ENCODE peak calls at places on chromosomes 11 and 22, in ten cellular contexts. U is CD4-positive, CD25-positive, alpha-beta regulatory T cell; Z is HAP-1; N is cardiac fibroblast; A is IMR-90; G is uterus; P is kidney; I is lower lobe of right lung; J is astrocyte; F is GM12865. Y is an unnamed sample.
A peak's percentile ranks its signal among the peaks of the same experiment; 100 is the strongest.

GRCh38 chr11:70297341-70297740 is 26.9 kb downstream of the PPFIA1 start:
- DNase-seq in Z (no peak), I (no peak), N (no peak), G (no peak), A (peak; percentile 40), F (no peak), P (no peak), J (peak; percentile 50), U (no peak), Y (no peak)

GRCh38 chr22:31082606-31083376 is 1.7 kb downstream of the SMTN start:
- DNase-seq in Z (peak; percentile 86), P (peak; percentile 87), F (peak; percentile 41), U (peak; percentile 61), G (peak; percentile 89), N (peak; percentile 79), I (no peak), A (peak; percentile 64), J (no peak), Y (peak; percentile 76)

GRCh38 chr11:113370634-113371033 is 16.9 kb upstream of the ANKK1 start:
- DNase-seq in I (no peak), J (no peak), N (no peak), A (no peak), U (no peak), P (no peak), G (no peak), F (no peak), Z (no peak), Y (no peak)

GRCh38 chr22:37431811-37432707 is 4.8 kb upstream of the ELFN2 start:
- DNase-seq in Z (peak; percentile 77), G (no peak), I (no peak), P (no peak), F (peak; percentile 23), A (peak; percentile 99), U (peak; percentile 56), N (peak; percentile 96), J (peak; percentile 99), Y (no peak)

GRCh38 chr11:111001986-111002616 is 243.4 kb upstream of the POU2AF2 start:
- DNase-seq in G (no peak), U (no peak), I (no peak), N (peak; percentile 82), A (peak; percentile 95), F (no peak), J (peak; percentile 88), Z (no peak), P (no peak), Y (no peak)

GRCh38 chr22:24540470-24540869 is 14.5 kb downstream of the GUCD1 start:
- DNase-seq in P (no peak), Z (no peak), I (no peak), G (no peak), A (no peak), N (no peak), F (no peak), U (no peak), J (no peak), Y (no peak)

GRCh38 chr11:62791501-62792192 is at the start of gene TMEM223:
- DNase-seq in I (peak; percentile 93), Z (peak; percentile 93), J (peak; percentile 49), U (peak; percentile 92), F (peak; percentile 88), P (peak; percentile 95), A (peak; percentile 72), G (peak; percentile 82), N (peak; percentile 85), Y (peak; percentile 63)

GRCh38 chr11:64590763-64591221 is at the start of gene SLC22A12:
- DNase-seq in U (no peak), I (peak; percentile 22), F (no peak), J (no peak), G (no peak), Z (no peak), N (no peak), P (peak; percentile 57), A (no peak), Y (no peak)

GRCh38 chr11:110951041-110951440 is 238.8 kb upstream of the ARHGAP20 start:
- DNase-seq in F (no peak), P (no peak), Z (no peak), A (no peak), U (no peak), I (no peak), G (no peak), J (no peak), N (no peak), Y (no peak)

GRCh38 chr11:66081505-66081904 is 11.4 kb downstream of the PACS1 start:
- DNase-seq in I (peak; percentile 83), U (peak; percentile 95), N (peak; percentile 38), G (no peak), F (peak; percentile 87), A (no peak), P (no peak), J (peak; percentile 33), Z (no peak), Y (peak; percentile 85)

GRCh38 chr11:78432058-78432515 is 14.5 kb upstream of the GAB2 start:
- DNase-seq in F (no peak), N (peak; percentile 40), G (peak; percentile 55), P (no peak), I (no peak), U (peak; percentile 37), A (no peak), J (no peak), Z (peak; percentile 54), Y (no peak)

GRCh38 chr11:46006418-46007070 is 84.1 kb downstream of the LARGE2 start:
- DNase-seq in U (peak; percentile 79), A (peak; percentile 84), I (no peak), G (peak; percentile 26), Z (peak; percentile 55), F (peak; percentile 77), P (no peak), N (peak; percentile 84), J (peak; percentile 49), Y (peak; percentile 74)

GRCh38 chr11:57819272-57819979 is 57.8 kb downstream of the CTNND1 start:
- DNase-seq in Z (no peak), G (no peak), P (no peak), U (no peak), N (no peak), J (no peak), A (no peak), F (no peak), I (no peak), Y (no peak)

GRCh38 chr11:11533751-11534150 is 88.1 kb downstream of the GALNT18 start:
- DNase-seq in N (no peak), U (no peak), F (no peak), A (no peak), Z (no peak), G (no peak), I (no peak), P (no peak), J (no peak), Y (no peak)

GRCh38 chr22:22955866-22956535 is 68.4 kb downstream of the IGLL5 start:
- DNase-seq in P (no peak), J (peak; percentile 35), I (peak; percentile 62), G (peak; percentile 40), N (peak; percentile 81), U (peak; percentile 72), A (peak; percentile 61), Z (peak; percentile 73), F (peak; percentile 89), Y (peak; percentile 61)

GRCh38 chr11:44886765-44887164 is 63.9 kb downstream of the TP53I11 start:
- DNase-seq in N (peak; percentile 59), A (peak; percentile 86), I (no peak), P (no peak), Z (no peak), J (peak; percentile 78), F (no peak), U (no peak), G (peak; percentile 62), Y (no peak)

GRCh38 chr11:93997741-93998140 is 23.4 kb upstream of the HEPHL1 start:
- DNase-seq in P (no peak), Z (no peak), U (no peak), I (no peak), G (no peak), A (no peak), F (no peak), J (no peak), N (no peak), Y (no peak)

GRCh38 chr22:26287382-26288228 is 118.3 kb downstream of the SEZ6L start:
- DNase-seq in J (no peak), Z (no peak), G (no peak), N (no peak), U (no peak), I (no peak), A (no peak), P (no peak), F (no peak), Y (peak; percentile 61)

GRCh38 chr11:82901165-82901938 is at the start of gene DDIAS:
- DNase-seq in U (peak; percentile 99), P (peak; percentile 97), F (peak; percentile 98), G (peak; percentile 97), A (peak; percentile 98), N (peak; percentile 98), I (peak; percentile 96), J (peak; percentile 96), Z (peak; percentile 98), Y (peak; percentile 98)
- H3K4me3 ChIP-seq in U (peak within 1 kb of the TSS; percentile 98), P (peak within 1 kb of the TSS; percentile 99), F (peak within 1 kb of the TSS; percentile 64), G (peak within 1 kb of the TSS; percentile 67), A (peak within 1 kb of the TSS; percentile 64), N (peak within 1 kb of the TSS; percentile 78), I (peak within 1 kb of the TSS; percentile 74), J (peak within 1 kb of the TSS; percentile 82), Z (peak within 1 kb of the TSS; percentile 60), Y (peak within 1 kb of the TSS; percentile 85)

GRCh38 chr11:36600155-36600554 is 2.1 kb upstream of the RAG2 start:
- DNase-seq in G (no peak), Z (no peak), I (no peak), P (no peak), A (no peak), U (no peak), J (no peak), N (no peak), F (no peak), Y (no peak)
- H3K4me3 ChIP-seq in G (no peak overlapping the region), Z (no peak overlapping the region), I (no peak overlapping the region), P (no peak overlapping the region), A (no peak overlapping the region), U (no peak overlapping the region), J (no peak overlapping the region), N (no peak overlapping the region), F (no peak overlapping the region), Y (no peak overlapping the region)

DNA sequence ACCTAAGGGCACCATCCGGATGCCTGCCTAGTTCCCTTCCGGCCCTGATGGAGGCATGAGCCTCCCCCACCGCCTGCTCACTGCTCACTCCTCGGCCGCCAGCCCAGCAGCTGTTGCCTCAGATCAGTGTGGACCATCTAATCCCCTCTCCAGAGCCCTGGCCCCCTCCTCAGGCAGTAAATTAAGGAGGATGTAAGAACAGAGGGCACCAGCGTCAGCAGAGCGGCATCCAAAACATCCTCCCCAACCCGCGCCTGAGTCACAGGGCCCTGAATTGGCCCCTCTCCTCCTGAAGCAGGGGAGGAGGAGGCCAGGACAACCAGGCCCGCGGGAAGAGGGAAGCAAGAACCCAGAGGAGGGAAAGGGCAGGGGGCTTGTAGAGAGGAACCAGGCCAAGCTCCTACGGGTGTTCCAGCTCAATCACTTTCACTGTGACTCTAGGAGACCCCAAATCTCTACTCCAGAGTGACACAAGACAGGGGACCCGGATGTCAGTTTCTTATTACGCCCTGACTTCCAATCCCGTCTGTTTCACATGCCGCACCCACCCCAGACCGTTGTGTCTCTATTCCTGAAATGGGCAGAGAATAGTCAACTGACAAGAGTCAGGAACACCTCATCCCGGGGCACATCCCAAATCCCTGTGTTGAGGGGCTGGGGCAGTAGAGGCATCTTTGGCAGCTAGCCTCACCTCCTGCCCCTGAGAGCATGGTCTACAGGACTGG is 31.3 kb upstream of the MYOD1 start:
- DNase-seq in I (no peak), G (no peak), U (no peak), P (no peak), Z (no peak), J (no peak), A (no peak), N (no peak), F (no peak), Y (no peak)
- H3K4me3 ChIP-seq in I (no peak overlapping the region), G (no peak overlapping the region), U (no peak overlapping the region), P (no peak overlapping the region), Z (no peak overlapping the region), J (no peak overlapping the region), A (no peak overlapping the region), N (no peak overlapping the region), F (no peak overlapping the region), Y (no peak overlapping the region)

GRCh38 chr11:7964873-7965272 is 374 bp downstream of the NLRP10 start:
- DNase-seq in N (no peak), F (no peak), I (no peak), J (peak; percentile 71), G (no peak), P (no peak), U (no peak), A (peak; percentile 90), Z (no peak), Y (no peak)
- H3K4me3 ChIP-seq in N (no peak overlapping the region), F (no peak overlapping the region), I (no peak overlapping the region), J (no peak overlapping the region), G (no peak overlapping the region), P (no peak overlapping the region), U (no peak overlapping the region), A (no peak overlapping the region), Z (no peak overlapping the region), Y (no peak overlapping the region)